ENCODE peak calls at places on chromosomes 11 and 22, in seven cellular contexts. W is NCI-H2081, P is HS-5, S is adrenal gland, I is GM18507, D is glomerular endothelial cell, X is HCEC 1CT. F is an unnamed sample.

GRCh38 chr22:38830026-38830844 is 13.6 kb downstream of the NPTXR start:
- DNase-seq in W (no peak), P (no peak), S (no peak), I (no peak), D (no peak), X (no peak), F (no peak)

GRCh38 chr11:34769224-34769623 is 147.0 kb downstream of the APIP start:
- DNase-seq in W (no peak), P (no peak), S (no peak), I (no peak), D (no peak), X (no peak), F (no peak)

GRCh38 chr22:45657701-45658100 is 13.9 kb upstream of the ATXN10 start:
- DNase-seq in W (no peak), P (no peak), S (no peak), I (no peak), D (no peak), X (no peak), F (no peak)

GRCh38 chr22:23263651-23264555 is 83.6 kb downstream of the BCR start:
- DNase-seq in W (no peak), P (no peak), S (peak), I (no peak), D (no peak), X (no peak), F (no peak)

GRCh38 chr11:122430490-122430889 is 225.0 kb upstream of the UBASH3B start:
- DNase-seq in W (no peak), P (no peak), S (no peak), I (no peak), D (no peak), X (no peak), F (no peak)

GRCh38 chr22:24706050-24706449 is 68.5 kb downstream of the PIWIL3 start:
- DNase-seq in W (no peak), P (no peak), S (no peak), I (no peak), D (no peak), X (no peak), F (no peak)

GRCh38 chr11:10233581-10233980 is 60.4 kb downstream of the SBF2 start:
- DNase-seq in W (no peak), P (peak), S (no peak), I (no peak), D (peak), X (peak), F (no peak)

GRCh38 chr11:77113382-77114088 is 10.9 kb downstream of the OMP start:
- DNase-seq in W (peak), P (no peak), S (no peak), I (peak), D (no peak), X (peak), F (peak)

GRCh38 chr11:100550910-100551309 is 136.2 kb upstream of the ARHGAP42 start:
- DNase-seq in W (peak), P (no peak), S (no peak), I (no peak), D (no peak), X (no peak), F (peak)

GRCh38 chr11:74783241-74783871 is 34.7 kb downstream of the RNF169 start:
- DNase-seq in W (no peak), P (peak), S (peak), I (peak), D (no peak), X (peak), F (no peak)

GRCh38 chr11:130721736-130722135 is 194.5 kb downstream of the SNX19 start:
- DNase-seq in W (no peak), P (no peak), S (no peak), I (no peak), D (no peak), X (no peak), F (no peak)

F was measured in NCI-H446 treated with DMSO at 0.1 percent for 48 hours.